ENCODE peak calls at places on chromosome 12, in ten cellular contexts. T, O, U, J, Y, C, Z, W, G and L are unnamed samples.

GRCh38 chr12:131928080-131928764 is 854 bp upstream of the PUS1 start:
- DNase-seq in W (no peak), G (peak; percentile 17), T (peak; percentile 17), Z (no peak), C (no peak), Y (no peak), U (no peak), J (no peak), O (peak; percentile 51), L (no peak)

GRCh38 chr12:109529618-109530300 is 43.5 kb downstream of the MMAB start:
- DNase-seq in G (no peak), J (no peak), Z (no peak), U (peak; percentile 57), Y (no peak), C (no peak), O (peak; percentile 60), W (no peak), T (no peak), L (no peak)

GRCh38 chr12:110330544-110330943 is 49.5 kb downstream of the ATP2A2 start:
- DNase-seq in T (peak; percentile 61), C (no peak), Y (no peak), J (no peak), U (no peak), G (no peak), W (no peak), O (peak; percentile 23), Z (no peak), L (no peak)

GRCh38 chr12:6688543-6688999 is 604 bp downstream of the ZNF384 start:
- DNase-seq in Z (no peak), J (no peak), O (no peak), W (no peak), Y (no peak), U (no peak), G (no peak), C (no peak), T (no peak), L (peak; percentile 66)

GRCh38 chr12:55728185-55728931 is 451 bp downstream of the CD63 start:
- DNase-seq in O (peak; percentile 46), T (peak; percentile 70), W (peak; percentile 43), Y (no peak), U (peak; percentile 65), G (peak; percentile 50), Z (no peak), C (peak; percentile 74), J (peak; percentile 61), L (peak; percentile 87)

GRCh38 chr12:93358821-93359220 is 18.9 kb upstream of the NUDT4 start:
- DNase-seq in W (no peak), O (no peak), G (no peak), T (no peak), Y (no peak), U (no peak), Z (no peak), J (no peak), C (no peak), L (no peak)

GRCh38 chr12:69161835-69162234 is 77.5 kb upstream of the CPSF6 start:
- DNase-seq in Z (no peak), G (no peak), J (no peak), W (no peak), T (peak; percentile 9), Y (no peak), O (no peak), C (no peak), U (peak; percentile 16), L (no peak)

GRCh38 chr12:25741917-25742316 is 188.8 kb upstream of the LMNTD1 start:
- DNase-seq in C (no peak), U (no peak), Z (no peak), W (no peak), J (no peak), T (no peak), G (no peak), O (no peak), Y (no peak), L (no peak)

GRCh38 chr12:14135996-14136395 is 154.6 kb upstream of the GRIN2B start:
- DNase-seq in G (no peak), Z (no peak), U (no peak), O (no peak), J (no peak), Y (no peak), W (no peak), C (no peak), T (no peak), L (no peak)

GRCh38 chr12:168763-169525 is 45.0 kb downstream of the SLC6A12 start:
- DNase-seq in O (peak; percentile 55), C (no peak), G (no peak), T (no peak), U (no peak), Y (no peak), W (no peak), J (no peak), Z (no peak), L (no peak)

GRCh38 chr12:48993787-48994186 is 5.4 kb downstream of the DDN start:
- DNase-seq in U (no peak), T (no peak), J (no peak), Y (no peak), G (peak; percentile 28), C (peak; percentile 53), W (peak; percentile 52), O (no peak), Z (no peak), L (no peak)

GRCh38 chr12:6772331-6772695 is at the start of gene LAG3:
- DNase-seq in W (no peak), C (no peak), J (no peak), G (no peak), Y (no peak), U (no peak), Z (no peak), T (no peak), O (no peak), L (no peak)

GRCh38 chr12:2959508-2960431 is 573 bp downstream of the TEAD4 start:
- DNase-seq in Z (peak; percentile 21), W (peak; percentile 41), G (peak; percentile 45), J (peak; percentile 72), U (peak; percentile 77), T (peak; percentile 62), O (peak; percentile 49), Y (no peak), C (peak; percentile 61), L (peak; percentile 79)

GRCh38 chr12:62466018-62466595 is 519 bp upstream of the MON2 start:
- DNase-seq in T (peak; percentile 27), J (no peak), G (peak; percentile 44), O (peak; percentile 78), Z (peak; percentile 6), U (peak; percentile 61), C (peak; percentile 23), Y (no peak), W (no peak), L (peak; percentile 37)

GRCh38 chr12:77946541-77947021 is 115.9 kb downstream of the NAV3 start:
- DNase-seq in J (no peak), C (no peak), Z (no peak), O (no peak), T (peak; percentile 36), U (no peak), Y (no peak), W (no peak), G (no peak), L (no peak)

GRCh38 chr12:96368233-96368632 is 32.0 kb downstream of the CDK17 start:
- DNase-seq in O (no peak), W (no peak), G (no peak), Y (no peak), U (no peak), J (peak; percentile 81), C (no peak), Z (no peak), T (peak; percentile 53), L (no peak)

GRCh38 chr12:78271546-78271945 is 440.9 kb downstream of the NAV3 start:
- DNase-seq in C (no peak), Y (no peak), O (no peak), J (no peak), Z (no peak), U (no peak), T (peak; percentile 79), G (no peak), W (no peak), L (no peak)

GRCh38 chr12:67434653-67435375 is 165.7 kb downstream of the CAND1 start:
- DNase-seq in U (no peak), T (peak; percentile 96), Z (peak; percentile 46), O (no peak), G (peak; percentile 92), W (peak; percentile 70), J (no peak), C (no peak), Y (no peak), L (peak; percentile 66)

GRCh38 chr12:108304633-108305032 is 34.5 kb downstream of the CMKLR1 start:
- DNase-seq in T (no peak), Y (no peak), J (no peak), O (peak; percentile 60), G (no peak), W (no peak), U (no peak), Z (no peak), C (no peak), L (peak; percentile 37)
- H3K4me3 ChIP-seq in T (no peak overlapping the region), Y (no peak overlapping the region), J (no peak overlapping the region), O (no peak overlapping the region), G (no peak overlapping the region), W (no peak overlapping the region), U (no peak overlapping the region), Z (no peak overlapping the region), C (no peak overlapping the region), L (no peak overlapping the region)

GRCh38 chr12:114668151-114668891 is 15.7 kb downstream of the TBX3 start:
- DNase-seq in C (peak; percentile 41), T (peak; percentile 84), O (peak; percentile 93), J (peak; percentile 38), W (peak; percentile 46), Z (peak; percentile 93), U (peak; percentile 91), Y (peak; percentile 61), G (peak; percentile 98), L (peak; percentile 96)
- TF ChIP-seq EZH2 in C (no peak), T (no peak), O (peak; percentile 29), J (no peak), W (no peak), Z (no peak), U (peak; percentile 24), Y (no peak), G (no peak), L (no peak)

GRCh38 chr12:45989277-45989856 is 1.0 kb downstream of the SCAF11 start:
- DNase-seq in C (no peak), J (no peak), G (peak; percentile 58), T (peak; percentile 14), W (no peak), U (no peak), O (peak; percentile 49), Y (peak; percentile 28), Z (no peak), L (no peak)
- H3K4me3 ChIP-seq in C (peak overlapping the region; percentile 87), J (peak overlapping the region; percentile 56), G (peak overlapping the region; percentile 83), T (peak overlapping the region; percentile 96), W (peak overlapping the region; percentile 94), U (peak overlapping the region; percentile 88), O (peak overlapping the region; percentile 89), Y (peak overlapping the region; percentile 89), Z (peak overlapping the region; percentile 90), L (peak overlapping the region; percentile 70)

DNA sequence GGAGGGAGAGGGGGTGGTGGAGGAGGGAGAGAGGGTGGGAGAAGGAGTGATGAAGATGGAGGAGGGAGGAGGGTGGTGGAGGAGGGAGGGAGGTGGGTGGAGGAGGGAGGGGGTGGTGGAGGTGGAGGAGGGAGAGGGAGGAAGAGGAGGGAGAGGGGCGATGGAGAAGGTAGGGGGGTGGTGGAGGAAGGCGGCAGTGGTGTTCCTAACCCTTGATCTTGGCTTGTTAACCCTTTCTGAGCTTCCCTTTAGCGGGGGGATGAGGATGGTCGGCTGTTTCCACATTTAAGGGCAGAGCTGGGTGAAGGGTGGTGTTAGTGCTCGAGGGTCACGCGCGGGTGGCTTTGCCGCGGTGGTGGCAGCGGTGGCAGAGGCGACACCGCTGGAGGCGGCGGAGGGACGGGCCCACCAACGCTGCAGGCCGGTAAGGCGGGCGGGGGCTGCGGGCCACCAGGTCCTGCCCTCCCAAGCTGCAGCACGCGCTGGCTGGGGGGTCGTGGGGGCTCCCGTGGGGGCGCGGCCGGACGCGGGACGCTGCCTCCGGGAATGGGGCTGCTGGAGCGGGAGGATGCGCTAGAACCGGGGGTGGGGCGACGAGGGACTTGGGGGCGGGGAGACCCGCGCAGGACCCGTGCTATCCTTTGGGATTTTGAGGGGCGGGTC is 156.3 kb downstream of the PTPN11 start:
- DNase-seq in Z (no peak), T (no peak), O (no peak), Y (no peak), G (no peak), J (no peak), U (peak; percentile 21), W (no peak), C (no peak), L (no peak)
- TF ChIP-seq EZH2 in Z (no peak), T (no peak), O (peak; percentile 48), Y (no peak), G (no peak), J (peak; percentile 46), U (peak; percentile 71), W (no peak), C (no peak), L (peak; percentile 61)